ENCODE peak calls at places on chromosomes 6 and 20, in nine cellular contexts. V, N, F, D, T, E, O, I and R are unnamed samples.

GRCh38 chr6:157867981-157868380 is 44.9 kb downstream of the SNX9 start:
- DNase-seq in V (no peak), N (no peak), F (no peak), D (peak; percentile 62), T (no peak), E (no peak), O (no peak), I (no peak), R (no peak)

GRCh38 chr6:14436593-14436992 is 319.0 kb downstream of the CD83 start:
- DNase-seq in V (no peak), N (no peak), F (no peak), D (no peak), T (no peak), E (no peak), O (no peak), I (no peak), R (no peak)

GRCh38 chr6:6885521-6886088 is 222.2 kb upstream of the RREB1 start:
- DNase-seq in V (no peak), N (peak; percentile 27), F (no peak), D (no peak), T (no peak), E (no peak), O (peak; percentile 53), I (peak; percentile 47), R (no peak)

GRCh38 chr6:2695464-2696095 is 55.1 kb downstream of the MYLK4 start:
- DNase-seq in V (no peak), N (no peak), F (no peak), D (peak; percentile 7), T (peak; percentile 35), E (no peak), O (no peak), I (no peak), R (peak; percentile 51)

GRCh38 chr6:51045548-51045947 is 226.9 kb downstream of the TFAP2B start:
- DNase-seq in V (no peak), N (no peak), F (no peak), D (no peak), T (no peak), E (no peak), O (no peak), I (no peak), R (no peak)

GRCh38 chr20:48191200-48191599 is 405.9 kb upstream of the SULF2 start:
- DNase-seq in V (no peak), N (no peak), F (no peak), D (no peak), T (peak; percentile 39), E (no peak), O (no peak), I (no peak), R (peak; percentile 48)

GRCh38 chr6:43679057-43679456 is 8.5 kb downstream of the MRPS18A start:
- DNase-seq in V (no peak), N (no peak), F (no peak), D (no peak), T (no peak), E (no peak), O (no peak), I (no peak), R (no peak)

GRCh38 chr6:170225852-170226417 is 64.9 kb downstream of the DLL1 start:
- DNase-seq in V (no peak), N (peak; percentile 86), F (no peak), D (no peak), T (no peak), E (no peak), O (no peak), I (no peak), R (no peak)

GRCh38 chr6:129206761-129207330 is 323.9 kb downstream of the LAMA2 start:
- DNase-seq in V (no peak), N (no peak), F (no peak), D (peak; percentile 40), T (no peak), E (no peak), O (no peak), I (no peak), R (no peak)

GRCh38 chr6:68040312-68040778 is 594.7 kb upstream of the ADGRB3 start:
- DNase-seq in V (no peak), N (no peak), F (peak; percentile 2), D (no peak), T (no peak), E (no peak), O (no peak), I (no peak), R (no peak)

GRCh38 chr20:2873747-2874041 is 413 bp downstream of the PTPRA start:
- DNase-seq in V (peak; percentile 45), N (peak; percentile 32), F (peak; percentile 61), D (no peak), T (no peak), E (no peak), O (peak; percentile 43), I (peak; percentile 59), R (no peak)

GRCh38 chr20:57322476-57322875 is 7.1 kb upstream of the SPO11 start:
- DNase-seq in V (no peak), N (no peak), F (no peak), D (no peak), T (no peak), E (no peak), O (no peak), I (no peak), R (peak; percentile 10)

GRCh38 chr6:163600331-163600730 is 185.8 kb downstream of the QKI start:
- DNase-seq in V (no peak), N (no peak), F (no peak), D (no peak), T (no peak), E (no peak), O (no peak), I (no peak), R (no peak)

GRCh38 chr6:62367601-62368000 is 81.6 kb upstream of the KHDRBS2 start:
- DNase-seq in V (no peak), N (no peak), F (no peak), D (no peak), T (no peak), E (no peak), O (no peak), I (no peak), R (no peak)